ENCODE peak calls at places on chromosome 4, in ten cellular contexts. One of them, this sample, is unnamed. For H3K4me1, the result is how much of the 10 kb centered on the place peaks cover.

GRCh38 chr4:21451032-21451431 is 497.5 kb downstream of the KCNIP4 start:
- DNase-seq in cardiac muscle cell: no peak
- DNase-seq in IMR-90: peak
- DNase-seq in colonic mucosa: no peak
- DNase-seq in Panc1: no peak
- DNase-seq in gastrocnemius medialis: no peak
- DNase-seq in PC-3: peak
- DNase-seq in pancreas: no peak
- DNase-seq in lower lobe of right lung: no peak
- DNase-seq in K562: no peak
- DNase-seq in this sample: no peak

GRCh38 chr4:170007113-170007512 is 19.1 kb downstream of the MFAP3L start:
- DNase-seq in colonic mucosa: no peak
- DNase-seq in cardiac muscle cell: no peak
- DNase-seq in lower lobe of right lung: no peak
- DNase-seq in pancreas: no peak
- DNase-seq in PC-3: no peak
- DNase-seq in gastrocnemius medialis: peak
- DNase-seq in K562: peak
- DNase-seq in IMR-90: no peak
- DNase-seq in Panc1: no peak
- DNase-seq in this sample: no peak

GRCh38 chr4:47835489-47835888 is 2.4 kb downstream of the CORIN start:
- DNase-seq in IMR-90: peak
- DNase-seq in colonic mucosa: no peak
- DNase-seq in cardiac muscle cell: no peak
- DNase-seq in Panc1: no peak
- DNase-seq in gastrocnemius medialis: no peak
- DNase-seq in pancreas: no peak
- DNase-seq in K562: no peak
- DNase-seq in PC-3: no peak
- DNase-seq in lower lobe of right lung: no peak
- DNase-seq in this sample: no peak

GRCh38 chr4:151169900-151170299 is 70.5 kb downstream of the RPS3A start:
- DNase-seq in gastrocnemius medialis: no peak
- DNase-seq in K562: no peak
- DNase-seq in cardiac muscle cell: no peak
- DNase-seq in Panc1: no peak
- DNase-seq in colonic mucosa: no peak
- DNase-seq in lower lobe of right lung: no peak
- DNase-seq in IMR-90: peak
- DNase-seq in PC-3: no peak
- DNase-seq in pancreas: no peak
- DNase-seq in this sample: no peak

GRCh38 chr4:87087015-87087920 is 133.2 kb downstream of the KLHL8 start:
- DNase-seq in gastrocnemius medialis: no peak
- DNase-seq in Panc1: no peak
- DNase-seq in cardiac muscle cell: no peak
- DNase-seq in IMR-90: peak
- DNase-seq in lower lobe of right lung: no peak
- DNase-seq in colonic mucosa: no peak
- DNase-seq in pancreas: no peak
- DNase-seq in K562: no peak
- DNase-seq in PC-3: no peak
- DNase-seq in this sample: no peak

GRCh38 chr4:183876268-183876934 is 28.7 kb upstream of the STOX2 start:
- DNase-seq in pancreas: peak
- DNase-seq in K562: no peak
- DNase-seq in IMR-90: peak
- DNase-seq in gastrocnemius medialis: no peak
- DNase-seq in PC-3: peak
- DNase-seq in lower lobe of right lung: peak
- DNase-seq in colonic mucosa: no peak
- DNase-seq in cardiac muscle cell: no peak
- DNase-seq in Panc1: no peak
- DNase-seq in this sample: no peak

GRCh38 chr4:141350122-141350904 is 129.6 kb downstream of the ZNF330 start:
- DNase-seq in cardiac muscle cell: no peak
- DNase-seq in Panc1: no peak
- DNase-seq in colonic mucosa: peak
- DNase-seq in PC-3: peak
- DNase-seq in pancreas: peak
- DNase-seq in K562: no peak
- DNase-seq in IMR-90: peak
- DNase-seq in gastrocnemius medialis: no peak
- DNase-seq in lower lobe of right lung: no peak
- DNase-seq in this sample: no peak

GRCh38 chr4:184845367-184846011 is 19.7 kb upstream of the ACSL1 start:
- DNase-seq in PC-3: peak
- DNase-seq in IMR-90: peak
- DNase-seq in cardiac muscle cell: no peak
- DNase-seq in colonic mucosa: no peak
- DNase-seq in gastrocnemius medialis: no peak
- DNase-seq in lower lobe of right lung: no peak
- DNase-seq in Panc1: no peak
- DNase-seq in K562: no peak
- DNase-seq in pancreas: no peak
- DNase-seq in this sample: no peak

GRCh38 chr4:189815404-189816192 is 125.1 kb upstream of the FRG1 start:
- DNase-seq in Panc1: no peak
- DNase-seq in colonic mucosa: no peak
- DNase-seq in K562: no peak
- DNase-seq in lower lobe of right lung: no peak
- DNase-seq in cardiac muscle cell: no peak
- DNase-seq in gastrocnemius medialis: no peak
- DNase-seq in IMR-90: no peak
- DNase-seq in PC-3: no peak
- DNase-seq in pancreas: no peak
- DNase-seq in this sample: no peak

GRCh38 chr4:128863314-128864075 is 54.0 kb downstream of the JADE1 start:
- DNase-seq in pancreas: peak
- DNase-seq in Panc1: peak
- DNase-seq in gastrocnemius medialis: peak
- DNase-seq in cardiac muscle cell: peak
- DNase-seq in lower lobe of right lung: peak
- DNase-seq in K562: peak
- DNase-seq in colonic mucosa: peak
- DNase-seq in IMR-90: peak
- DNase-seq in PC-3: peak
- DNase-seq in this sample: peak

GRCh38 chr4:102868153-102868781 is 525 bp upstream of the CISD2 start:
- DNase-seq in colonic mucosa: peak
- DNase-seq in cardiac muscle cell: no peak
- DNase-seq in K562: no peak
- DNase-seq in Panc1: no peak
- DNase-seq in lower lobe of right lung: peak
- DNase-seq in PC-3: no peak
- DNase-seq in IMR-90: no peak
- DNase-seq in gastrocnemius medialis: no peak
- DNase-seq in pancreas: no peak
- DNase-seq in this sample: no peak

GRCh38 chr4:70559924-70560323 is 32.1 kb upstream of the AMBN start:
- DNase-seq in IMR-90: no peak
- DNase-seq in pancreas: no peak
- DNase-seq in PC-3: no peak
- DNase-seq in gastrocnemius medialis: no peak
- DNase-seq in Panc1: no peak
- DNase-seq in K562: no peak
- DNase-seq in colonic mucosa: no peak
- DNase-seq in cardiac muscle cell: no peak
- DNase-seq in lower lobe of right lung: no peak
- DNase-seq in this sample: no peak

GRCh38 chr4:13470379-13470778 is 13.8 kb downstream of the RAB28 start:
- DNase-seq in cardiac muscle cell: no peak
- DNase-seq in gastrocnemius medialis: no peak
- DNase-seq in Panc1: no peak
- DNase-seq in PC-3: no peak
- DNase-seq in K562: no peak
- DNase-seq in pancreas: no peak
- DNase-seq in lower lobe of right lung: no peak
- DNase-seq in colonic mucosa: no peak
- DNase-seq in IMR-90: no peak
- DNase-seq in this sample: no peak

DNA sequence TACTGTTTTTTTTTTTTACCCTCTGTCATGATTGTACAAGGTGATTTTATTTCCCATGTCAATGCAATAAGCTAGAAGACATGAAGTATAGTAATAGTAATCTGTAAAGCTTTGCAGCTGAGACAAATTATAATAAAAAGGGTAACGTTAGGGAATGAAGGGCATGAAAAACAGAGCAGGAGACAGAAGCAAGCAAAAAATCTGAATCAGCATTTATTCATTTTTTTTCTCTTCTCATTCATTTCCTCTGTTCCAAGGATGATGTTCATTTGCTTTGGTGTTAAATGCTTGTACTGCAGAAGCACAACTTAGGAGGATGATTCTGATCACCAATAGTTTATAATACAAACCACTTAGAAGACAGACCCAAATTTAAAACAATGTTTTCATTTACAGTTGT is 64.3 kb downstream of the CCKAR start:
- DNase-seq in colonic mucosa: no peak
- DNase-seq in cardiac muscle cell: no peak
- DNase-seq in K562: no peak
- DNase-seq in Panc1: no peak
- DNase-seq in gastrocnemius medialis: no peak
- DNase-seq in PC-3: no peak
- DNase-seq in pancreas: no peak
- DNase-seq in IMR-90: no peak
- DNase-seq in lower lobe of right lung: no peak
- DNase-seq in this sample: no peak
- H3K4me1 ChIP-seq in colonic mucosa: under half
- H3K4me1 ChIP-seq in cardiac muscle cell: under half
- H3K4me1 ChIP-seq in K562: under half
- H3K4me1 ChIP-seq in Panc1: under half
- H3K4me1 ChIP-seq in gastrocnemius medialis: under half
- H3K4me1 ChIP-seq in PC-3: under half
- H3K4me1 ChIP-seq in pancreas: under half
- H3K4me1 ChIP-seq in IMR-90: under half
- H3K4me1 ChIP-seq in lower lobe of right lung: under half
- H3K4me1 ChIP-seq in this sample: under half

GRCh38 chr4:182862166-182862875 is 54.9 kb downstream of the DCTD start:
- DNase-seq in K562: peak
- DNase-seq in IMR-90: no peak
- DNase-seq in gastrocnemius medialis: no peak
- DNase-seq in colonic mucosa: no peak
- DNase-seq in Panc1: no peak
- DNase-seq in lower lobe of right lung: no peak
- DNase-seq in PC-3: no peak
- DNase-seq in pancreas: peak
- DNase-seq in cardiac muscle cell: no peak
- DNase-seq in this sample: no peak
- TF ChIP-seq CTCF in K562: peak
- TF ChIP-seq CTCF in IMR-90: no peak
- TF ChIP-seq CTCF in gastrocnemius medialis: no peak
- TF ChIP-seq CTCF in colonic mucosa: no peak
- TF ChIP-seq CTCF in Panc1: no peak
- TF ChIP-seq CTCF in lower lobe of right lung: no peak
- TF ChIP-seq CTCF in PC-3: no peak
- TF ChIP-seq CTCF in pancreas: no peak
- TF ChIP-seq CTCF in cardiac muscle cell: no peak
- TF ChIP-seq CTCF in this sample: no peak

GRCh38 chr4:101791189-101791572 is 651 bp downstream of the BANK1 start:
- DNase-seq in pancreas: no peak
- DNase-seq in PC-3: peak
- DNase-seq in cardiac muscle cell: no peak
- DNase-seq in K562: no peak
- DNase-seq in colonic mucosa: no peak
- DNase-seq in lower lobe of right lung: no peak
- DNase-seq in IMR-90: no peak
- DNase-seq in gastrocnemius medialis: no peak
- DNase-seq in Panc1: peak
- DNase-seq in this sample: no peak
- H3K27ac ChIP-seq in pancreas: peak
- H3K27ac ChIP-seq in PC-3: peak
- H3K27ac ChIP-seq in cardiac muscle cell: no peak
- H3K27ac ChIP-seq in K562: no peak
- H3K27ac ChIP-seq in colonic mucosa: no peak
- H3K27ac ChIP-seq in lower lobe of right lung: peak
- H3K27ac ChIP-seq in IMR-90: no peak
- H3K27ac ChIP-seq in gastrocnemius medialis: no peak
- H3K27ac ChIP-seq in Panc1: peak
- H3K27ac ChIP-seq in this sample: no peak

GRCh38 chr4:687048-687974 is 1.6 kb downstream of the SLC49A3 start:
- DNase-seq in colonic mucosa: peak
- DNase-seq in pancreas: peak
- DNase-seq in cardiac muscle cell: no peak
- DNase-seq in lower lobe of right lung: peak
- DNase-seq in K562: peak
- DNase-seq in IMR-90: peak
- DNase-seq in Panc1: peak
- DNase-seq in PC-3: peak
- DNase-seq in gastrocnemius medialis: peak
- DNase-seq in this sample: no peak

GRCh38 chr4:683982-684571 is 4.9 kb downstream of the SLC49A3 start:
- DNase-seq in IMR-90: peak
- DNase-seq in gastrocnemius medialis: no peak
- DNase-seq in K562: peak
- DNase-seq in lower lobe of right lung: peak
- DNase-seq in cardiac muscle cell: peak
- DNase-seq in Panc1: no peak
- DNase-seq in colonic mucosa: peak
- DNase-seq in pancreas: peak
- DNase-seq in PC-3: peak
- DNase-seq in this sample: no peak

GRCh38 chr4:686371-687040 is 2.4 kb downstream of the SLC49A3 start:
- DNase-seq in IMR-90: no peak
- DNase-seq in cardiac muscle cell: no peak
- DNase-seq in pancreas: no peak
- DNase-seq in PC-3: no peak
- DNase-seq in Panc1: no peak
- DNase-seq in colonic mucosa: no peak
- DNase-seq in gastrocnemius medialis: no peak
- DNase-seq in K562: no peak
- DNase-seq in lower lobe of right lung: no peak
- DNase-seq in this sample: no peak

GRCh38 chr4:684611-685010 is 4.3 kb downstream of the SLC49A3 start:
- DNase-seq in pancreas: peak
- DNase-seq in K562: no peak
- DNase-seq in gastrocnemius medialis: no peak
- DNase-seq in PC-3: no peak
- DNase-seq in Panc1: no peak
- DNase-seq in lower lobe of right lung: no peak
- DNase-seq in IMR-90: no peak
- DNase-seq in colonic mucosa: no peak
- DNase-seq in cardiac muscle cell: no peak
- DNase-seq in this sample: no peak

GRCh38 chr4:685681-686218 is 3.2 kb downstream of the SLC49A3 start:
- DNase-seq in pancreas: no peak
- DNase-seq in PC-3: no peak
- DNase-seq in lower lobe of right lung: no peak
- DNase-seq in cardiac muscle cell: no peak
- DNase-seq in Panc1: no peak
- DNase-seq in IMR-90: no peak
- DNase-seq in colonic mucosa: no peak
- DNase-seq in K562: no peak
- DNase-seq in gastrocnemius medialis: no peak
- DNase-seq in this sample: no peak
- H3K4me1 ChIP-seq in pancreas: under half
- H3K4me1 ChIP-seq in PC-3: under half
- H3K4me1 ChIP-seq in lower lobe of right lung: under half
- H3K4me1 ChIP-seq in cardiac muscle cell: under half
- H3K4me1 ChIP-seq in Panc1: under half
- H3K4me1 ChIP-seq in IMR-90: under half
- H3K4me1 ChIP-seq in colonic mucosa: under half
- H3K4me1 ChIP-seq in K562: under half
- H3K4me1 ChIP-seq in gastrocnemius medialis: under half
- H3K4me1 ChIP-seq in this sample: under half